ENCODE peak calls at places on chromosomes 3 and 15, in seven cellular contexts. V is GM12865, G is thyroid gland, S is HCT116, B is endodermal cell, A is astrocyte, K is IMR-90. R is an unnamed sample.

GRCh38 chr3:43953814-43954241 is 263.1 kb downstream of the ABHD5 start:
- DNase-seq in S (peak), K (peak), B (no peak), A (peak), V (peak), G (peak), R (no peak)

GRCh38 chr3:47362704-47363103 is 18.1 kb upstream of the PTPN23 start:
- DNase-seq in A (no peak), S (no peak), K (no peak), B (peak), V (peak), G (no peak), R (no peak)

GRCh38 chr15:82533801-82534200 is 6.5 kb downstream of the RPS17 start:
- DNase-seq in A (no peak), G (no peak), S (no peak), K (no peak), B (peak), V (no peak), R (no peak)

GRCh38 chr3:47394140-47394855 is 13.5 kb downstream of the PTPN23 start:
- DNase-seq in V (no peak), A (peak), K (peak), G (peak), B (no peak), S (no peak), R (no peak)

GRCh38 chr3:149702691-149703426 is 45.0 kb upstream of the WWTR1 start:
- DNase-seq in B (no peak), S (no peak), G (no peak), A (peak), K (peak), V (peak), R (peak)

GRCh38 chr3:52845691-52846426 is 11.0 kb upstream of the MUSTN1 start:
- DNase-seq in A (no peak), B (peak), G (no peak), S (no peak), K (no peak), V (no peak), R (no peak)

GRCh38 chr3:50585919-50586762 is 16.8 kb downstream of the HEMK1 start:
- DNase-seq in G (no peak), S (no peak), K (no peak), A (no peak), B (no peak), V (no peak), R (no peak)

GRCh38 chr3:172685331-172686214 is 25.3 kb downstream of the NCEH1 start:
- DNase-seq in S (no peak), A (no peak), K (peak), V (no peak), G (no peak), B (no peak), R (peak)

GRCh38 chr3:172614340-172615274 is 91.4 kb upstream of the TNFSF10 start:
- DNase-seq in G (no peak), A (no peak), K (no peak), V (no peak), S (no peak), B (no peak), R (no peak)

GRCh38 chr15:33218071-33218491 is 23.6 kb upstream of the FMN1 start:
- DNase-seq in G (no peak), K (no peak), S (no peak), A (peak), V (no peak), B (no peak), R (no peak)

GRCh38 chr15:40909662-40910625 is 15.7 kb downstream of the VPS18 start:
- DNase-seq in B (no peak), K (no peak), V (no peak), A (no peak), S (no peak), G (no peak), R (no peak)

GRCh38 chr3:172148269-172148668 is 108.9 kb downstream of the FNDC3B start:
- DNase-seq in K (peak), V (peak), B (no peak), G (no peak), A (peak), S (no peak), R (no peak)

GRCh38 chr3:158679547-158680000 is 7.1 kb upstream of the LXN start:
- DNase-seq in S (no peak), A (peak), B (no peak), G (no peak), V (no peak), K (peak), R (peak)

GRCh38 chr15:85589873-85590272 is 204.9 kb downstream of the KLHL25 start:
- DNase-seq in S (no peak), V (no peak), K (peak), B (no peak), A (peak), G (no peak), R (peak)

GRCh38 chr3:161310649-161311423 is 60.5 kb downstream of the SPTSSB start:
- DNase-seq in G (no peak), V (peak), B (no peak), K (no peak), A (no peak), S (no peak), R (no peak)

GRCh38 chr15:74750759-74751158 is 2.1 kb downstream of the CYP1A2 start:
- DNase-seq in S (no peak), K (no peak), V (no peak), G (no peak), B (no peak), A (no peak), R (no peak)
- H3K4me3 ChIP-seq in S (no peak), K (no peak), V (no peak), G (no peak), B (no peak), A (no peak), R (no peak)

DNA sequence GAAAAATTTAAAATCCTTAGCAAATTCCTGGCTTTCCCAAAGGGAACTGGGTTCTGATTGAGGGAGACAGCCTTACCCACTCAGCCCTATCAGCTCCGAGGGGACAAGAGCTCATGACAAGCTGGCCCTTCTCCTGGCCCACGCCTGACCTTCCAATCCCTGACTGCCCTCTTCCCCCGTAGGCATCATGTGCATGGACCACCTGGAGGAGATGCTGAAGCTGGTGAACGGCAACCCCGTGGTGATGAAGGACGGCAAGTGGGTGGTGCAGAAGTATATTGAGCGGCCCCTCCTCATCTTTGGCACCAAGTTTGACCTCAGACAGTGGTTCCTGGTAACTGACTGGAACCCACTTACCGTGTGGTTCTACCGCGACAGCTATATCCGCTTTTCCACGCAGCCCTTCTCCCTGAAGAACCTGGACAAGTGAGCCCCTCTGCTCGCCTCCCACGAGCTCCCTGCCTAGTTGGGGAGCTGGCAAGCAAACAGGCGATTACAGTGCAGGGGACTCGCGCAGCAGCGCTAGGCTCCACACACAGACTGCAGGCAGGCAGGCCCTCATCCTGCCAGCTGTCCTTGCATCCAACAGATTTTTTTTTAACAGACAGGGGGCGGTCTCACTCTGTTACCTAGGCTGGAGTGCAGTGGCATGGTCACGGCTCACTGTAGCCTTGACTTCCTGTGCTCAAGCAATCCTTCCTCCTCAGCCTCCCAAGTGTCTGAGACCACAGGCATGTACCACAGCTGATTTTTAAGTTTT is 16.8 kb downstream of the RPUSD3 start:
- DNase-seq in G (no peak), K (no peak), B (peak), A (no peak), S (no peak), V (peak), R (peak)
- TF ChIP-seq CTCF in G (no peak), K (peak), B (peak), A (peak), S (peak), V (peak), R (peak)

DNA sequence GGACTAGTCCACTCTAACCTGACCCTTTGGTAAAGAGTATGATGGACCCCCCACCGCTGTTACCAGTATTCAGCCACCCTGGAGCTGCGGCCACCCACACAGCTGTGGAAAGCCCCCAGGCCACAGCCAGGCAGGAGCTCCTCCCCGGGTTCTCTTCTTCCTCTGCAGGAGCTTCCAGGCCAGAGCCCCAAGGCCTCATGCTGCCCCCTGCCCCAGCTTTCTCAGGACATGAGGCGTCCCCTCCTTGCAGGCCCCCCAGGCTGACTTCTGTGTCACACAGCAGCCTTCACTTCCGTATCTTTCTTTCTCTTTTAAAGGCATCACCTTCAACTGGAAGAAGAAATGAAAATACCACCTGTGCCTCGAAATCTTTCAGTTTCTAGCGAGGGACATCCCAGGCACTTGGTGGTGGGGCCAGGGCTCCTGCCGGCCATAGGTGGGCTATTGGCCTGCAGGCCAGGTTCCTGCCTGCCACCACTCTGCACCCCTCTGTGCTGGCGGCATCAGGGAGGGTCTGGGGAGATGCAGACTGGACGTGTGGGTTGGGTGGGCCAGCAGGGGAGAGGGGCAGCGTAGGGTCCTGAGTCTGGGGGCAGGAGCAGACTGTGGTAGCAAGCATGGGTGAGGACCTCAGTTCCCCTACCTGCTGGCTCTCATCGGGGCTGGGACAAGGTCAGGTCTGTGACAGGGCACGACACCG is 19.9 kb downstream of the KLF13 start:
- DNase-seq in V (peak), K (no peak), A (no peak), B (no peak), S (no peak), G (no peak), R (no peak)
- H3K4me3 ChIP-seq in V (peak), K (no peak), A (no peak), B (no peak), S (no peak), G (no peak), R (no peak)

GRCh38 chr3:45688882-45689786 is at the start of gene SACM1L:
- DNase-seq in A (peak), G (peak), S (peak), K (peak), V (peak), B (peak), R (peak)

GRCh38 chr3:45692866-45693265 is 3.7 kb downstream of the SACM1L start:
- DNase-seq in V (no peak), S (no peak), G (no peak), K (no peak), A (no peak), B (no peak), R (peak)

GRCh38 chr3:45688194-45688881 is 858 bp upstream of the SACM1L start:
- DNase-seq in S (no peak), B (peak), G (no peak), A (no peak), K (peak), V (peak), R (peak)

GRCh38 chr3:45689787-45690145 is 570 bp downstream of the SACM1L start:
- DNase-seq in G (no peak), B (no peak), S (no peak), V (no peak), K (no peak), A (no peak), R (no peak)

DNA sequence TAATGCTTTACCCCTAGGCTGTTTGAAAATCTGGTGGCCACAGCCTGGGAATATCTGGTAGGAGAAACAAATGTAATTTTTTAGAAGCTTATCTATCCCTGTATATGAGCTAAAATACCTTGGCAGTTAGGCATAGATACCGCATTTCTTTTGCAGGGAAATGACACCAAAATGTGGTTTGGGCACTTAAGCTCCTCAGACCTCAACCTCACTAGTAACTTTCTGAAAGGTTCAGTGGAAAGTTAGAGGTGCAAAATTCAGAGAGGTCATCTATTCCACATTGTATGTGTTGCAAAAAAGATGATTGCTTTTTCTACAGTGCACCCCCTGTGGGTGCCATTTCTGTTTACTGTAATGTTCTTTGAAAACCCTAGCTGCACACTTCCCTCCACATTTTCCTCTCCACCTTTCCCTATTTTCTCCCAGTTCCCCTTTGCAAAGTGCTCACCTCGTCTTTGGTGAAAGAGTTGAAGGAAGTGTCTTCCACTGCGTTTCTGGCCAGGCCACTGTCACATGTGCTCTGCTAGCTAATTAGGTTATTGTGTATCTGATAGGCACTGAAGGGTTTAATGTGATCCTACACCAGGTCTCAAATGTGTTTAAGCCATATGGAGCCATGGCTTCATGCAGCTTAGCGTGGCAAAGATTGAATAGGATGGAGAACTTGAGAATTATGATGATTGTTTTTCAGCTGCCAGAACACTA is 1.3 kb downstream of the SACM1L start:
- DNase-seq in B (no peak), K (no peak), S (no peak), V (no peak), A (peak), G (no peak), R (no peak)
- TF ChIP-seq CTCF in B (no peak), K (no peak), S (peak), V (no peak), A (no peak), G (no peak), R (peak)

GRCh38 chr15:74958908-74959642 is 2.5 kb upstream of the RPP25 start:
- DNase-seq in G (peak), B (peak), V (no peak), A (no peak), K (no peak), S (no peak), R (no peak)

GRCh38 chr15:74956648-74957300 is at the start of gene RPP25:
- DNase-seq in K (peak), V (peak), S (peak), B (peak), A (peak), G (peak), R (peak)

GRCh38 chr15:74958320-74958907 is 1.8 kb upstream of the RPP25 start:
- DNase-seq in K (no peak), A (no peak), V (no peak), B (peak), G (peak), S (no peak), R (peak)

GRCh38 chr15:74955796-74956647 is 550 bp downstream of the RPP25 start:
- DNase-seq in V (peak), K (peak), A (peak), G (peak), S (no peak), B (peak), R (peak)

DNA sequence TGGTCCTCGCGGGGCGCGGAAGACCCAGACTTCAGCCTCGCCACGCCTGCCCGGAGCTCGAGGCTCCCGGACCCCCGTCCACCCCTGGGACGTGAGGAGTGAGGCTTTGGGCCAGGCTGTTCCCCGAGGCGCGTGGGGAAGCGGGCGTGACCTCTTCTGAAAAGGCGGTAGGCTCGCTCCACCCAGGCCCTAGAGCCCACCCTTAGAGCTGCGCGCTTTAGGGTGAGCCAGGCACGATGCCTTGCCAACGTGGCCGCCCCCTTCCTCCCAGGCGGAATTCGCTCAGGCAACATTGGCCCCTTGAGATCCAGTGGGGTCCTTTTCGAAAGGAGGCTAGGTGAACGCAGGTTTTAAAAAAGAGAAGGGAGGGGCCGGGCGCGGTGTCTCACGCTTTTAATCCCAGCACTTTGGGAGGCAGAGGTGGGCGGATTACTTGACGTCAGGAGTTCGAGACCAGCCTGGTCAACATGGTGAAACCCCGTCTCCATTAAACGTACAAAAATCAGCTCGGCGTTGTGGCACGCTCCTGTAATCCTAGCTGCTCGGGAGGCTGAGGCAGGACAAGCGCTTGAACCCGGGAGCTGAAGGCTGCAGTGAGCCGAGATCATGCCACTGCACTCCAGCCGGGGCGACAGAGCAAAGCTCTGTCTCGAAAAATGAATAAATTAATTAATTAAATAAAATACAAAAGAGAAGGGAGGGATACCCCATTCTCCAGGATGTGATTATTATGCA is 896 bp upstream of the RPP25 start:
- DNase-seq in V (no peak), B (peak), G (no peak), S (no peak), K (no peak), A (no peak), R (no peak)
- H3K4me3 ChIP-seq in V (peak), B (peak), G (peak), S (peak), K (peak), A (peak), R (peak)

GRCh38 chr3:58529516-58530353 is 7.3 kb downstream of the ACOX2 start:
- DNase-seq in V (peak), K (no peak), G (no peak), A (no peak), B (peak), S (peak), R (no peak)
- TF ChIP-seq CTCF in V (peak), K (peak), G (no peak), A (peak), B (peak), S (peak), R (no peak)